ENCODE peak calls at places on chromosomes 13 and 19, in eight cellular contexts. K is WERI-Rb-1, S is left lung, R is adrenal gland, U is heart left ventricle, B is thoracic aorta, M is cardiac muscle cell, H is AG04450. G is an unnamed sample.

GRCh38 chr19:39953915-39954314 is 17.1 kb upstream of the PSMC4 start:
- DNase-seq in K (no peak), S (no peak), R (no peak), U (no peak), B (no peak), M (no peak), H (no peak), G (no peak)

GRCh38 chr19:7360393-7360984 is 11.8 kb downstream of the ARHGEF18 start:
- DNase-seq in K (no peak), S (no peak), R (no peak), U (no peak), B (no peak), M (peak), H (no peak), G (no peak)

GRCh38 chr19:18118420-18119242 is 21.1 kb downstream of the MAST3 start:
- DNase-seq in K (no peak), S (no peak), R (no peak), U (no peak), B (no peak), M (no peak), H (no peak), G (no peak)

GRCh38 chr19:15371786-15372380 is 7.7 kb downstream of the AKAP8 start:
- DNase-seq in K (no peak), S (no peak), R (no peak), U (no peak), B (no peak), M (no peak), H (no peak), G (no peak)

GRCh38 chr13:49629196-49629938 is 1.1 kb downstream of the ARL11 start:
- DNase-seq in K (no peak), S (no peak), R (no peak), U (no peak), B (no peak), M (no peak), H (no peak), G (no peak)

GRCh38 chr19:15696654-15697194 is 23.8 kb downstream of the CYP4F12 start:
- DNase-seq in K (no peak), S (no peak), R (no peak), U (no peak), B (no peak), M (no peak), H (no peak), G (no peak)

GRCh38 chr13:26992951-26993490 is 178.6 kb downstream of the USP12 start:
- DNase-seq in K (no peak), S (no peak), R (no peak), U (no peak), B (no peak), M (no peak), H (no peak), G (no peak)

GRCh38 chr13:52760078-52760477 is 20.5 kb upstream of the CNMD start:
- DNase-seq in K (no peak), S (no peak), R (no peak), U (no peak), B (no peak), M (no peak), H (no peak), G (no peak)

GRCh38 chr13:88014527-88014926 is 343.4 kb downstream of the SLITRK5 start:
- DNase-seq in K (no peak), S (no peak), R (no peak), U (no peak), B (no peak), M (peak), H (no peak), G (no peak)

GRCh38 chr19:15365264-15365663 is 14.3 kb downstream of the AKAP8 start:
- DNase-seq in K (no peak), S (no peak), R (no peak), U (no peak), B (no peak), M (no peak), H (no peak), G (no peak)

GRCh38 chr19:47253467-47253881 is 2.9 kb upstream of the CCDC9 start:
- DNase-seq in K (no peak), S (no peak), R (no peak), U (no peak), B (no peak), M (peak), H (peak), G (no peak)

GRCh38 chr19:27676877-27677276 is 1536.1 kb downstream of the UQCRFS1 start:
- DNase-seq in K (no peak), S (no peak), R (no peak), U (peak), B (no peak), M (no peak), H (no peak), G (no peak)

GRCh38 chr19:50162988-50163387 is at the start of gene IZUMO2:
- DNase-seq in K (no peak), S (no peak), R (no peak), U (no peak), B (no peak), M (no peak), H (no peak), G (no peak)

GRCh38 chr13:39692650-39693438 is 37.4 kb downstream of the COG6 start:
- DNase-seq in K (no peak), S (no peak), R (no peak), U (no peak), B (no peak), M (no peak), H (no peak), G (no peak)

GRCh38 chr13:40109324-40109958 is 454.0 kb downstream of the COG6 start:
- DNase-seq in K (no peak), S (no peak), R (no peak), U (no peak), B (no peak), M (peak), H (peak), G (no peak)

GRCh38 chr19:1155352-1156304 is 18.4 kb downstream of the SBNO2 start:
- DNase-seq in K (no peak), S (no peak), R (peak), U (peak), B (no peak), M (peak), H (no peak), G (no peak)

GRCh38 chr19:43735957-43736356 is 18.8 kb downstream of the SMG9 start:
- DNase-seq in K (no peak), S (no peak), R (no peak), U (no peak), B (no peak), M (no peak), H (no peak), G (no peak)

GRCh38 chr13:100300708-100301107 is 211.8 kb downstream of the PCCA start:
- DNase-seq in K (peak), S (no peak), R (no peak), U (no peak), B (no peak), M (no peak), H (no peak), G (no peak)

GRCh38 chr19:8331263-8331840 is 10.1 kb downstream of the RPS28 start:
- DNase-seq in K (no peak), S (no peak), R (no peak), U (no peak), B (no peak), M (no peak), H (no peak), G (no peak)

GRCh38 chr19:2537544-2537943 is 61.6 kb downstream of the GADD45B start:
- DNase-seq in K (no peak), S (no peak), R (no peak), U (no peak), B (no peak), M (no peak), H (no peak), G (no peak)

GRCh38 chr13:28641600-28641926 is 17.4 kb upstream of the POMP start:
- DNase-seq in K (no peak), S (no peak), R (no peak), U (no peak), B (no peak), M (peak), H (no peak), G (no peak)

GRCh38 chr13:48334534-48335127 is 31.1 kb downstream of the RB1 start:
- DNase-seq in K (no peak), S (no peak), R (no peak), U (no peak), B (no peak), M (peak), H (no peak), G (no peak)

GRCh38 chr13:106515635-106516254 is 19.7 kb downstream of the EFNB2 start:
- DNase-seq in K (no peak), S (no peak), R (no peak), U (no peak), B (no peak), M (no peak), H (no peak), G (no peak)

GRCh38 chr13:34617684-34618083 is 324.4 kb upstream of the NBEA start:
- DNase-seq in K (no peak), S (no peak), R (no peak), U (no peak), B (no peak), M (no peak), H (no peak), G (no peak)

GRCh38 chr19:3733549-3734309 is 25.5 kb downstream of the TJP3 start:
- DNase-seq in K (no peak), S (no peak), R (no peak), U (no peak), B (no peak), M (no peak), H (no peak), G (no peak)

GRCh38 chr13:51978836-51979556 is 32.3 kb downstream of the ATP7B start:
- DNase-seq in K (no peak), S (no peak), R (no peak), U (no peak), B (no peak), M (peak), H (no peak), G (no peak)

GRCh38 chr19:55340784-55341147 is 1.1 kb downstream of the KMT5C start:
- DNase-seq in K (peak), S (no peak), R (no peak), U (no peak), B (no peak), M (no peak), H (no peak), G (no peak)

GRCh38 chr19:1287622-1288527 is 2.2 kb downstream of the EFNA2 start:
- DNase-seq in K (no peak), S (no peak), R (no peak), U (no peak), B (no peak), M (no peak), H (no peak), G (no peak)

GRCh38 chr19:55585658-55586339 is 5.2 kb upstream of the ZNF579 start:
- DNase-seq in K (peak), S (peak), R (peak), U (peak), B (no peak), M (peak), H (peak), G (no peak)

GRCh38 chr19:43305642-43306041 is 36.3 kb upstream of the PSG9 start:
- DNase-seq in K (peak), S (no peak), R (no peak), U (no peak), B (no peak), M (no peak), H (no peak), G (no peak)

GRCh38 chr19:29467824-29468401 is 57.9 kb upstream of the VSTM2B start:
- DNase-seq in K (peak), S (no peak), R (no peak), U (no peak), B (no peak), M (peak), H (no peak), G (no peak)
- TF ChIP-seq CTCF in K (peak), S (no peak), R (no peak), U (no peak), B (no peak), M (peak), H (peak), G (peak)

GRCh38 chr13:41941174-41941573 is 19.7 kb downstream of the VWA8 start:
- DNase-seq in K (no peak), S (no peak), R (no peak), U (no peak), B (no peak), M (peak), H (no peak), G (no peak)

GRCh38 chr13:41944229-41944628 is 16.7 kb downstream of the VWA8 start:
- DNase-seq in K (no peak), S (no peak), R (no peak), U (no peak), B (no peak), M (peak), H (no peak), G (no peak)

GRCh38 chr13:41942462-41943094 is 18.3 kb downstream of the VWA8 start:
- DNase-seq in K (peak), S (no peak), R (no peak), U (no peak), B (no peak), M (peak), H (peak), G (no peak)

GRCh38 chr13:41945926-41946325 is 15.0 kb downstream of the VWA8 start:
- DNase-seq in K (no peak), S (no peak), R (no peak), U (no peak), B (no peak), M (no peak), H (no peak), G (no peak)

DNA sequence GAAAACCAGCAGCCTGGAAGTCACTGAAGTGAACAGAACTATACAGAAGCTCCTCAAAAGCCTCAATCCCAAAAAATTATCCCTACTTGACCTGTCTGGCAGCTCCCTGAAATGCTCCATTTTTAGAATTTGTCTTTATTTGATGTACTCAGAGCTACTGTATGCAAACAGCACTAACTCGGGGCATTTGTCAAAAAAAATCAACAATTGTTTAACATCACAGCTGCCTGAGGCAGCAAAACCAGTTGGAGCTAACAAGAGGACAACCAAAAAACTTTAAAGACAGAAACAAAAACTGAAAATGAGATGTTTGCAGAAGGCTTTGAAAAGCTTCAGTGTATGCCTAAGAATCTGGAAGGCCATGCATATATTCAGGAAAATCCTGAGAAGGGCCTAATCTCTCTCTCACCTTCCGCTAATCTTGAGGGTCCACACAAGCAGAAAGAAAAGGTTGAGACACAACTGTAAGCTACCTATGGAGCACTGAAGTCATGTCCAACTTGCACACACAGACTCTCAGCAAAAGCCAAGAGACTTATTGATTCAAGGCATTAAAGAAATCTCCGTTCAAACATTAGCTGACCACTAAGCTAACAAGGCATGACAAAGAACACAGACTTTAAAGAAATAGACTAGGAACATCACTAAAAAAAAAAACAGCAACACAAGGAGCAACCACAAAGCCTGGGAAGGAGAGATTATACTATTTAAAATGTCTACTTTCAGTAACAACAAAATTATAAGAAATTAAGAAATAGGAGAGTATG is 16.1 kb downstream of the VWA8 start:
- DNase-seq in K (no peak), S (no peak), R (no peak), U (no peak), B (no peak), M (no peak), H (no peak), G (no peak)
- TF ChIP-seq CTCF in K (no peak), S (no peak), R (no peak), U (no peak), B (no peak), M (no peak), H (no peak), G (no peak)

GRCh38 chr13:92613921-92614320 is 612.7 kb upstream of the GPC6 start:
- DNase-seq in K (no peak), S (no peak), R (no peak), U (no peak), B (no peak), M (no peak), H (no peak), G (no peak)
- TF ChIP-seq CTCF in K (no peak), S (no peak), R (no peak), U (no peak), B (no peak), M (no peak), H (no peak), G (no peak)

DNA sequence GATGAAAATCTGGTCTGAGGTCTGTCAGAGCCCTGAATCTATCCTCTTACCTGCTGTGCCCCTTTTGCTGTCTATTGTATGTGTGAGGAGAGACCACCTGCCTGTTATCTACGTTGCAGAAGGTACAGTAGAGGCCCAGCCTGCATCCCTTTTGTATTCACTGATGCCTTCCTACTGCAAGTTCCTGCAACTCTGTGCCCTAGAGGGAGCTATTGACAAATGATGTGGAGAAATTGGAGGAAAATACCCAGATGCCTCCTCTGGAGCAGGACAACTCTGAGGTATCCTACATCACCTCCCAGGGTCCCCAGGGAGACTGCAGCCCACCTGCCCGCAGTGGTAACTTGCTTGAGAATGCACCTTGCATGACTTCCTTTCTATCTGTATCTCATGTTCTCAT is 33.7 kb downstream of the SIAH3 start:
- DNase-seq in K (no peak), S (no peak), R (no peak), U (no peak), B (no peak), M (peak), H (no peak), G (no peak)
- TF ChIP-seq CTCF in K (peak), S (no peak), R (no peak), U (no peak), B (no peak), M (peak), H (peak), G (no peak)

DNA sequence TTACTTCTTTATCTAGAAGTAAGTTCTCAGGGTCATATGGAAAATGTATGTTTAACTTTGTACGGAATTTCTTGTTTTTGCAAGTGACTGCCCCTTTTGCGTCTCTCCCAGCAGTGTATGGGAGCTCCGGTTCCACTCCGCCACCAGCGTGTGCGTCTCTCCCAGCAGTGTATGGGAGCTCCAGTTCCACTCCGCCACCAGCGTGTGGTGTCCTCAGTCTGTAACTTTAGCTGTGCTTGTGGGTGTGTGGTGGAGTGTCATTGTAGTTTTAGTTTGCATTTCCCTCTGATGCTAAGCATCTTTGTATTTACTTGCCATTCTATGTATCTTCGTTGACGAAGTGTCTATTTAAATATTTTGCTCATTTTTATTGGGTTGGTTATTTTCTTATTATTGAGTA is 2.4 kb downstream of the CUL4A start:
- DNase-seq in K (peak), S (no peak), R (no peak), U (no peak), B (no peak), M (no peak), H (no peak), G (no peak)
- TF ChIP-seq CTCF in K (peak), S (no peak), R (no peak), U (no peak), B (no peak), M (no peak), H (peak), G (no peak)

G was measured in natural killer cell.